ENCODE peak calls at places on chromosomes 16 and 17, in six cellular contexts. B, V, F, P, Y and I are unnamed samples.

GRCh38 chr17:36937961-36938565 is 788 bp downstream of the LHX1 start:
- DNase-seq in V (no peak), F (no peak), Y (peak; percentile 26), B (no peak), P (no peak), I (peak; percentile 24)

GRCh38 chr17:64343071-64343774 is 47.4 kb downstream of the PECAM1 start:
- DNase-seq in Y (no peak), B (no peak), V (no peak), F (no peak), P (no peak), I (no peak)

GRCh38 chr16:66751135-66751991 is at the start of gene DYNC1LI2:
- DNase-seq in B (peak; percentile 91), V (peak; percentile 38), F (peak; percentile 89), Y (peak; percentile 63), P (peak; percentile 83), I (peak; percentile 61)

GRCh38 chr16:73504591-73504990 is 456.7 kb upstream of the ZFHX3 start:
- DNase-seq in Y (no peak), V (no peak), P (no peak), B (no peak), F (no peak), I (no peak)

GRCh38 chr17:82296511-82297279 is 20.7 kb downstream of the CD7 start:
- DNase-seq in V (no peak), P (no peak), F (no peak), B (no peak), Y (peak; percentile 62), I (no peak)

GRCh38 chr16:6492742-6493141 is 839.9 kb upstream of the RBFOX1 start:
- DNase-seq in V (no peak), Y (no peak), F (no peak), P (no peak), B (no peak), I (no peak)

GRCh38 chr17:17354560-17355357 is 51.6 kb downstream of the NT5M start:
- DNase-seq in P (peak; percentile 73), F (peak; percentile 81), Y (peak; percentile 62), V (peak; percentile 43), B (peak; percentile 84), I (peak; percentile 70)

GRCh38 chr17:58630883-58631522 is 60.8 kb downstream of the TEX14 start:
- DNase-seq in V (no peak), F (peak; percentile 43), P (no peak), Y (no peak), B (no peak), I (no peak)

GRCh38 chr17:9080296-9080914 is 59.1 kb downstream of the NTN1 start:
- DNase-seq in V (no peak), P (no peak), B (no peak), Y (no peak), F (no peak), I (no peak)

GRCh38 chr17:3574231-3574630 is 16.6 kb upstream of the TRPV3 start:
- DNase-seq in P (no peak), Y (no peak), B (no peak), V (no peak), F (no peak), I (no peak)

GRCh38 chr16:72736074-72736473 is 311.9 kb downstream of the ZFHX3 start:
- DNase-seq in Y (no peak), P (no peak), F (no peak), B (no peak), V (no peak), I (no peak)

GRCh38 chr17:4980644-4981216 is 6.7 kb downstream of the CAMTA2 start:
- DNase-seq in F (no peak), P (no peak), V (no peak), Y (peak; percentile 63), B (no peak), I (peak; percentile 62)

GRCh38 chr17:21376835-21377690 is 906 bp downstream of the KCNJ12 start:
- DNase-seq in Y (no peak), F (no peak), P (peak; percentile 36), V (no peak), B (no peak), I (peak; percentile 50)

GRCh38 chr16:67723151-67723915 is 4.2 kb upstream of the GFOD2 start:
- DNase-seq in F (no peak), B (no peak), V (no peak), P (no peak), Y (peak; percentile 54), I (no peak)

GRCh38 chr16:67490330-67491096 is 7.2 kb upstream of the AGRP start:
- DNase-seq in F (no peak), B (no peak), P (no peak), Y (peak; percentile 36), V (no peak), I (peak; percentile 82)

GRCh38 chr17:49708515-49709161 is 874 bp upstream of the SLC35B1 start:
- DNase-seq in Y (no peak), P (no peak), V (no peak), F (no peak), B (no peak), I (peak; percentile 25)

GRCh38 chr17:62017496-62017895 is 47.6 kb downstream of the MED13 start:
- DNase-seq in V (no peak), B (no peak), F (no peak), P (no peak), Y (no peak), I (peak; percentile 40)

GRCh38 chr16:27600386-27600785 is 50.4 kb downstream of the KATNIP start:
- DNase-seq in V (no peak), B (no peak), F (no peak), Y (no peak), P (no peak), I (no peak)

GRCh38 chr16:67959930-67960329 is 8.5 kb downstream of the SLC12A4 start:
- DNase-seq in B (no peak), P (no peak), Y (no peak), F (no peak), V (no peak), I (no peak)

GRCh38 chr17:57557793-57558681 is 187.1 kb downstream of the CCDC182 start:
- DNase-seq in B (no peak), P (no peak), V (no peak), F (no peak), Y (peak; percentile 67), I (peak; percentile 67)

GRCh38 chr17:78883090-78883532 is 19.9 kb downstream of the CEP295NL start:
- DNase-seq in Y (no peak), V (peak; percentile 59), P (peak; percentile 73), F (peak; percentile 85), B (no peak), I (peak; percentile 84)

GRCh38 chr17:79116575-79117368 is 42.1 kb downstream of the ENGASE start:
- DNase-seq in V (no peak), B (no peak), Y (no peak), P (no peak), F (no peak), I (no peak)

GRCh38 chr16:83952940-83953795 is at the start of gene OSGIN1:
- DNase-seq in P (peak; percentile 90), Y (peak; percentile 97), V (peak; percentile 89), B (no peak), F (peak; percentile 96), I (peak; percentile 95)

GRCh38 chr16:1296688-1297412 is 12.6 kb upstream of the UBE2I start:
- DNase-seq in Y (peak; percentile 65), F (no peak), B (no peak), V (no peak), P (no peak), I (peak; percentile 39)

GRCh38 chr16:48681520-48681919 is 71.5 kb upstream of the N4BP1 start:
- DNase-seq in B (no peak), F (no peak), V (no peak), P (no peak), Y (no peak), I (no peak)
- TF ChIP-seq CTCF in B (peak; percentile 22), F (no peak), V (no peak), P (no peak), Y (no peak), I (no peak)

GRCh38 chr16:2739555-2740435 is 12.6 kb upstream of the SRRM2 start:
- DNase-seq in P (no peak), Y (no peak), V (no peak), F (peak; percentile 32), B (no peak), I (no peak)
- TF ChIP-seq CTCF in P (no peak), Y (no peak), V (no peak), F (no peak), B (no peak), I (no peak)

DNA sequence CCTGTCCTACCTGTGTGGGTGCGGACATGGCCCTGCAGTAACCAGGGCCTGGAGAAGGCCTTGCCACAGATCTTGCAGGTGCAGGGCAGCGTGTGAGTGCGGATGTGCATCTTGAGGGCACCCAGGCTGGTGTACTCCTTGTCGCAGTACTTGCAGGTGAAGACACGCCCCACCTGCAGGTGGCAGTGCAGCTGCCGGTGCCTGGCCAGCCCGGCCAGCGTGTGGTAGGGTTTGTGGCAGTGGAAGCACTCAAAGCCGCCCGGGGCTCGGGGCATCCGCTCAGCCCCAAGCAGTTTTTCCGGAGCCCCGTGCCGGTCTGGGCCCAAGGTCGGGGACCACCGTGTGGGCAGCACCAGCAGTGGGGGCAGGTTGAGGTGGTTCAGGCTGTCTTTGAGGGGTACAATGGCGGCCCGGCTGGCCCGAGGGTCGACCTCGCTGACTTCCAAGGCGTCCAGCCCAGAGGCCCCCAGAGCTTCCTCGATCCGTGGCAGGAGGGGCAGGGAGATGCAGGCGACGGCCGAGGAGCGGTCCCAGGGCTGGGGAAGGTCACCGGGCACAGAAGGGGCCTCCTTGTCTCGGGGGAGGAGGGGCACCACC is 5.1 kb downstream of the SNAI3 start:
- DNase-seq in P (no peak), F (peak; percentile 61), B (no peak), V (no peak), Y (peak; percentile 34), I (no peak)
- TF ChIP-seq CTCF in P (no peak), F (peak; percentile 35), B (peak; percentile 46), V (no peak), Y (peak; percentile 13), I (no peak)

GRCh38 chr17:44184212-44184810 is 2.5 kb upstream of the TMUB2 start:
- DNase-seq in F (no peak), Y (no peak), B (no peak), V (no peak), P (no peak), I (no peak)

GRCh38 chr17:44188757-44189403 is 2.1 kb downstream of the TMUB2 start:
- DNase-seq in Y (no peak), F (no peak), V (no peak), B (no peak), P (no peak), I (no peak)

GRCh38 chr17:44183024-44183423 is 3.7 kb upstream of the TMUB2 start:
- DNase-seq in V (no peak), P (no peak), F (no peak), Y (no peak), B (no peak), I (no peak)

GRCh38 chr17:44187131-44187899 is 543 bp downstream of the TMUB2 start:
- DNase-seq in P (no peak), Y (peak; percentile 29), B (no peak), V (peak; percentile 59), F (peak; percentile 75), I (peak; percentile 63)

DNA sequence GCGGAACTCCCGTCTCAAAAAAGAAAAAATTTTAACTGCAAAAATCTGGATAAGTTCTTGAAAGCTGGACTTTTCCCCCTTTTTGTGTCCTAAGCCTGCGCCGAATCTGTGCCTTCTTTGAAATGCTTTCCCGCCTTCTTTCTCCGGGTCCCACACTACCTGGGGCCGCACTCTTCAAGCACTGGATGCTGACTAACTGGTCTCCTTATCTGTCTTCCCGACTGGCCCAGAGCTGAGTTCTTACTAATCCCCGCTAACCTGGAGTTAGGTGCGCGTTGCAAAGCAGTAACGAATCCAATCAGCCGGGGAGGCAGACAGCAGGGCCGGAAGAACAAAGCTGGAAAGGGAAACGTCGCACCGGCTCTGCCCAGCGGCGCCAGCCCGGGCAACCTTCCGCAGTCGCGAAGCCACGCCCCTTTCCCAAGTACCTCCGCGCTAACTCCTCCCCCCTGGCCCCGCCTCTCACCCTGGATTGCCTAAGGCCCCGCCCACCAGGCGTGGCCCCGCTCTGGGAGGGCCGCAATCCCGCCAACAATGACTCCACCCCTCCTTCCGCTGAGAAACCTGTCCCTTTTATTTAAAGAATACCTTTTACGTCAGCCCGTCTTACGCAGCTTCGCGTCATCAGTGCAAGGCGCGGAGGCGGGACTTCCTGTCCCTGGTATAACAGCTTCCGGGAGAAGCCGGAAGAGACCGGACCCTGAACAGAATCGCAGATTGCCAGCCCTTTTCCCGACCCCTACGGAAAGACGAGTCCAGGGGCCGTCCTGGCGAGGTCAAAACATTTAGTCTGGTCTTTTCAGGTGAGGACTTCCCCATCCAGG is at the start of gene TMUB2:
- DNase-seq in V (peak; percentile 95), F (peak; percentile 99), B (peak; percentile 99), Y (peak; percentile 98), P (peak; percentile 99), I (peak; percentile 100)
- TF ChIP-seq CTCF in V (no peak), F (no peak), B (no peak), Y (no peak), P (no peak), I (no peak)